ENCODE peak calls at places on chromosomes 4 and X, in ten cellular contexts. One of them, this sample, is unnamed.

GRCh38 chrX:70554081-70554480 is 109.4 kb downstream of the DLG3 start:
- DNase-seq in M059J: peak
- DNase-seq in lung: no peak
- DNase-seq in NCI-H748 treated with DMSO at 0.1 percent for 48 hours: peak
- DNase-seq in sciatic nerve: no peak
- DNase-seq in activated CD4-positive, alpha-beta memory T cell treated with anti-CD3 and anti-CD28 coated beads, Interleukin-2, amount 10 ng/mL, durations not matched to agents 7 days and 5 days: no peak
- DNase-seq in GM13977: no peak
- DNase-seq in HEK293T: no peak
- DNase-seq in islet precursor cell: no peak
- DNase-seq in mammary epithelial cell: peak
- DNase-seq in this sample: no peak

GRCh38 chr4:53592686-53593641 is 1.7 kb upstream of the LNX1 start:
- DNase-seq in M059J: no peak
- DNase-seq in lung: peak
- DNase-seq in NCI-H748 treated with DMSO at 0.1 percent for 48 hours: peak
- DNase-seq in sciatic nerve: no peak
- DNase-seq in activated CD4-positive, alpha-beta memory T cell treated with anti-CD3 and anti-CD28 coated beads, Interleukin-2, amount 10 ng/mL, durations not matched to agents 7 days and 5 days: no peak
- DNase-seq in GM13977: no peak
- DNase-seq in HEK293T: no peak
- DNase-seq in islet precursor cell: peak
- DNase-seq in mammary epithelial cell: peak
- DNase-seq in this sample: peak

GRCh38 chr4:2786152-2786671 is 6.7 kb upstream of the SH3BP2 start:
- DNase-seq in M059J: no peak
- DNase-seq in lung: no peak
- DNase-seq in NCI-H748 treated with DMSO at 0.1 percent for 48 hours: no peak
- DNase-seq in sciatic nerve: peak
- DNase-seq in activated CD4-positive, alpha-beta memory T cell treated with anti-CD3 and anti-CD28 coated beads, Interleukin-2, amount 10 ng/mL, durations not matched to agents 7 days and 5 days: no peak
- DNase-seq in GM13977: peak
- DNase-seq in HEK293T: no peak
- DNase-seq in islet precursor cell: no peak
- DNase-seq in mammary epithelial cell: no peak
- DNase-seq in this sample: no peak

GRCh38 chrX:34563809-34564208 is 93.3 kb downstream of the TMEM47 start:
- DNase-seq in M059J: peak
- DNase-seq in lung: no peak
- DNase-seq in NCI-H748 treated with DMSO at 0.1 percent for 48 hours: no peak
- DNase-seq in sciatic nerve: no peak
- DNase-seq in activated CD4-positive, alpha-beta memory T cell treated with anti-CD3 and anti-CD28 coated beads, Interleukin-2, amount 10 ng/mL, durations not matched to agents 7 days and 5 days: no peak
- DNase-seq in GM13977: no peak
- DNase-seq in HEK293T: no peak
- DNase-seq in islet precursor cell: no peak
- DNase-seq in mammary epithelial cell: peak
- DNase-seq in this sample: no peak

GRCh38 chr4:17884063-17884462 is 73.3 kb downstream of the NCAPG start:
- DNase-seq in M059J: peak
- DNase-seq in lung: no peak
- DNase-seq in NCI-H748 treated with DMSO at 0.1 percent for 48 hours: no peak
- DNase-seq in sciatic nerve: no peak
- DNase-seq in activated CD4-positive, alpha-beta memory T cell treated with anti-CD3 and anti-CD28 coated beads, Interleukin-2, amount 10 ng/mL, durations not matched to agents 7 days and 5 days: no peak
- DNase-seq in GM13977: no peak
- DNase-seq in HEK293T: no peak
- DNase-seq in islet precursor cell: no peak
- DNase-seq in mammary epithelial cell: no peak
- DNase-seq in this sample: no peak

GRCh38 chr4:71026086-71026485 is 32.6 kb downstream of the DCK start:
- DNase-seq in M059J: peak
- DNase-seq in lung: no peak
- DNase-seq in NCI-H748 treated with DMSO at 0.1 percent for 48 hours: no peak
- DNase-seq in sciatic nerve: no peak
- DNase-seq in activated CD4-positive, alpha-beta memory T cell treated with anti-CD3 and anti-CD28 coated beads, Interleukin-2, amount 10 ng/mL, durations not matched to agents 7 days and 5 days: no peak
- DNase-seq in GM13977: no peak
- DNase-seq in HEK293T: no peak
- DNase-seq in islet precursor cell: no peak
- DNase-seq in mammary epithelial cell: peak
- DNase-seq in this sample: no peak

GRCh38 chr4:24999392-25000104 is 31.2 kb downstream of the LGI2 start:
- DNase-seq in M059J: no peak
- DNase-seq in lung: no peak
- DNase-seq in NCI-H748 treated with DMSO at 0.1 percent for 48 hours: no peak
- DNase-seq in sciatic nerve: no peak
- DNase-seq in activated CD4-positive, alpha-beta memory T cell treated with anti-CD3 and anti-CD28 coated beads, Interleukin-2, amount 10 ng/mL, durations not matched to agents 7 days and 5 days: no peak
- DNase-seq in GM13977: no peak
- DNase-seq in HEK293T: no peak
- DNase-seq in islet precursor cell: peak
- DNase-seq in mammary epithelial cell: no peak
- DNase-seq in this sample: no peak

GRCh38 chrX:119763175-119763574 is 4.8 kb downstream of the SOWAHD start:
- DNase-seq in M059J: peak
- DNase-seq in lung: no peak
- DNase-seq in NCI-H748 treated with DMSO at 0.1 percent for 48 hours: no peak
- DNase-seq in sciatic nerve: no peak
- DNase-seq in activated CD4-positive, alpha-beta memory T cell treated with anti-CD3 and anti-CD28 coated beads, Interleukin-2, amount 10 ng/mL, durations not matched to agents 7 days and 5 days: no peak
- DNase-seq in GM13977: no peak
- DNase-seq in HEK293T: no peak
- DNase-seq in islet precursor cell: peak
- DNase-seq in mammary epithelial cell: peak
- DNase-seq in this sample: no peak

GRCh38 chr4:72993876-72994275 is 75.6 kb downstream of the COX18 start:
- DNase-seq in M059J: no peak
- DNase-seq in lung: no peak
- DNase-seq in NCI-H748 treated with DMSO at 0.1 percent for 48 hours: no peak
- DNase-seq in sciatic nerve: no peak
- DNase-seq in activated CD4-positive, alpha-beta memory T cell treated with anti-CD3 and anti-CD28 coated beads, Interleukin-2, amount 10 ng/mL, durations not matched to agents 7 days and 5 days: no peak
- DNase-seq in GM13977: no peak
- DNase-seq in HEK293T: no peak
- DNase-seq in islet precursor cell: no peak
- DNase-seq in mammary epithelial cell: no peak
- DNase-seq in this sample: no peak

GRCh38 chr4:123939621-123940020 is 543.0 kb downstream of the SPRY1 start:
- DNase-seq in M059J: peak
- DNase-seq in lung: no peak
- DNase-seq in NCI-H748 treated with DMSO at 0.1 percent for 48 hours: no peak
- DNase-seq in sciatic nerve: no peak
- DNase-seq in activated CD4-positive, alpha-beta memory T cell treated with anti-CD3 and anti-CD28 coated beads, Interleukin-2, amount 10 ng/mL, durations not matched to agents 7 days and 5 days: no peak
- DNase-seq in GM13977: no peak
- DNase-seq in HEK293T: peak
- DNase-seq in islet precursor cell: no peak
- DNase-seq in mammary epithelial cell: peak
- DNase-seq in this sample: no peak

GRCh38 chrX:43556207-43556606 is 99.9 kb upstream of the MAOA start:
- DNase-seq in M059J: no peak
- DNase-seq in lung: peak
- DNase-seq in NCI-H748 treated with DMSO at 0.1 percent for 48 hours: no peak
- DNase-seq in sciatic nerve: no peak
- DNase-seq in activated CD4-positive, alpha-beta memory T cell treated with anti-CD3 and anti-CD28 coated beads, Interleukin-2, amount 10 ng/mL, durations not matched to agents 7 days and 5 days: no peak
- DNase-seq in GM13977: no peak
- DNase-seq in HEK293T: no peak
- DNase-seq in islet precursor cell: no peak
- DNase-seq in mammary epithelial cell: no peak
- DNase-seq in this sample: no peak

GRCh38 chrX:45505214-45505613 is 304.5 kb upstream of the DIPK2B start:
- DNase-seq in M059J: peak
- DNase-seq in lung: no peak
- DNase-seq in NCI-H748 treated with DMSO at 0.1 percent for 48 hours: no peak
- DNase-seq in sciatic nerve: no peak
- DNase-seq in activated CD4-positive, alpha-beta memory T cell treated with anti-CD3 and anti-CD28 coated beads, Interleukin-2, amount 10 ng/mL, durations not matched to agents 7 days and 5 days: no peak
- DNase-seq in GM13977: no peak
- DNase-seq in HEK293T: no peak
- DNase-seq in islet precursor cell: no peak
- DNase-seq in mammary epithelial cell: peak
- DNase-seq in this sample: no peak

GRCh38 chr4:79334783-79335182 is 8.9 kb upstream of the NAA11 start:
- DNase-seq in M059J: no peak
- DNase-seq in lung: no peak
- DNase-seq in NCI-H748 treated with DMSO at 0.1 percent for 48 hours: no peak
- DNase-seq in sciatic nerve: no peak
- DNase-seq in activated CD4-positive, alpha-beta memory T cell treated with anti-CD3 and anti-CD28 coated beads, Interleukin-2, amount 10 ng/mL, durations not matched to agents 7 days and 5 days: no peak
- DNase-seq in GM13977: no peak
- DNase-seq in HEK293T: no peak
- DNase-seq in islet precursor cell: no peak
- DNase-seq in mammary epithelial cell: no peak
- DNase-seq in this sample: no peak

GRCh38 chr4:175273995-175274753 is 356.0 kb downstream of the ADAM29 start:
- DNase-seq in M059J: peak
- DNase-seq in lung: no peak
- DNase-seq in NCI-H748 treated with DMSO at 0.1 percent for 48 hours: no peak
- DNase-seq in sciatic nerve: no peak
- DNase-seq in activated CD4-positive, alpha-beta memory T cell treated with anti-CD3 and anti-CD28 coated beads, Interleukin-2, amount 10 ng/mL, durations not matched to agents 7 days and 5 days: no peak
- DNase-seq in GM13977: no peak
- DNase-seq in HEK293T: no peak
- DNase-seq in islet precursor cell: no peak
- DNase-seq in mammary epithelial cell: no peak
- DNase-seq in this sample: no peak

GRCh38 chrX:20514358-20514757 is 247.6 kb upstream of the RPS6KA3 start:
- DNase-seq in M059J: peak
- DNase-seq in lung: no peak
- DNase-seq in NCI-H748 treated with DMSO at 0.1 percent for 48 hours: no peak
- DNase-seq in sciatic nerve: no peak
- DNase-seq in activated CD4-positive, alpha-beta memory T cell treated with anti-CD3 and anti-CD28 coated beads, Interleukin-2, amount 10 ng/mL, durations not matched to agents 7 days and 5 days: no peak
- DNase-seq in GM13977: no peak
- DNase-seq in HEK293T: no peak
- DNase-seq in islet precursor cell: peak
- DNase-seq in mammary epithelial cell: peak
- DNase-seq in this sample: no peak

GRCh38 chr4:142974331-142974730 is 128.2 kb upstream of the INPP4B start:
- DNase-seq in M059J: no peak
- DNase-seq in lung: no peak
- DNase-seq in NCI-H748 treated with DMSO at 0.1 percent for 48 hours: no peak
- DNase-seq in sciatic nerve: no peak
- DNase-seq in activated CD4-positive, alpha-beta memory T cell treated with anti-CD3 and anti-CD28 coated beads, Interleukin-2, amount 10 ng/mL, durations not matched to agents 7 days and 5 days: no peak
- DNase-seq in GM13977: no peak
- DNase-seq in HEK293T: no peak
- DNase-seq in islet precursor cell: no peak
- DNase-seq in mammary epithelial cell: no peak
- DNase-seq in this sample: no peak

GRCh38 chr4:78645853-78646757 is 94.5 kb downstream of the ANXA3 start:
- DNase-seq in M059J: peak
- DNase-seq in lung: peak
- DNase-seq in NCI-H748 treated with DMSO at 0.1 percent for 48 hours: no peak
- DNase-seq in sciatic nerve: peak
- DNase-seq in activated CD4-positive, alpha-beta memory T cell treated with anti-CD3 and anti-CD28 coated beads, Interleukin-2, amount 10 ng/mL, durations not matched to agents 7 days and 5 days: no peak
- DNase-seq in GM13977: no peak
- DNase-seq in HEK293T: no peak
- DNase-seq in islet precursor cell: peak
- DNase-seq in mammary epithelial cell: peak
- DNase-seq in this sample: peak

GRCh38 chrX:1390621-1391369 is 1.1 kb downstream of the SLC25A6 start:
- DNase-seq in M059J: no peak
- DNase-seq in lung: no peak
- DNase-seq in NCI-H748 treated with DMSO at 0.1 percent for 48 hours: no peak
- DNase-seq in sciatic nerve: peak
- DNase-seq in activated CD4-positive, alpha-beta memory T cell treated with anti-CD3 and anti-CD28 coated beads, Interleukin-2, amount 10 ng/mL, durations not matched to agents 7 days and 5 days: peak
- DNase-seq in GM13977: no peak
- DNase-seq in HEK293T: no peak
- DNase-seq in islet precursor cell: peak
- DNase-seq in mammary epithelial cell: no peak
- DNase-seq in this sample: peak

GRCh38 chr4:97910005-97910404 is 233.3 kb downstream of the STPG2 start:
- DNase-seq in M059J: no peak
- DNase-seq in lung: no peak
- DNase-seq in NCI-H748 treated with DMSO at 0.1 percent for 48 hours: no peak
- DNase-seq in sciatic nerve: no peak
- DNase-seq in activated CD4-positive, alpha-beta memory T cell treated with anti-CD3 and anti-CD28 coated beads, Interleukin-2, amount 10 ng/mL, durations not matched to agents 7 days and 5 days: no peak
- DNase-seq in GM13977: no peak
- DNase-seq in HEK293T: no peak
- DNase-seq in islet precursor cell: no peak
- DNase-seq in mammary epithelial cell: no peak
- DNase-seq in this sample: no peak

GRCh38 chr4:26839534-26839951 is 21.1 kb upstream of the STIM2 start:
- DNase-seq in M059J: peak
- DNase-seq in lung: no peak
- DNase-seq in NCI-H748 treated with DMSO at 0.1 percent for 48 hours: no peak
- DNase-seq in sciatic nerve: no peak
- DNase-seq in activated CD4-positive, alpha-beta memory T cell treated with anti-CD3 and anti-CD28 coated beads, Interleukin-2, amount 10 ng/mL, durations not matched to agents 7 days and 5 days: no peak
- DNase-seq in GM13977: no peak
- DNase-seq in HEK293T: no peak
- DNase-seq in islet precursor cell: no peak
- DNase-seq in mammary epithelial cell: peak
- DNase-seq in this sample: no peak

GRCh38 chr4:8342651-8343050 is 73.1 kb downstream of the HTRA3 start:
- DNase-seq in M059J: no peak
- DNase-seq in lung: no peak
- DNase-seq in NCI-H748 treated with DMSO at 0.1 percent for 48 hours: no peak
- DNase-seq in sciatic nerve: peak
- DNase-seq in activated CD4-positive, alpha-beta memory T cell treated with anti-CD3 and anti-CD28 coated beads, Interleukin-2, amount 10 ng/mL, durations not matched to agents 7 days and 5 days: no peak
- DNase-seq in GM13977: no peak
- DNase-seq in HEK293T: peak
- DNase-seq in islet precursor cell: peak
- DNase-seq in mammary epithelial cell: no peak
- DNase-seq in this sample: no peak

GRCh38 chr4:176840166-176840565 is 47.4 kb upstream of the VEGFC start:
- DNase-seq in M059J: peak
- DNase-seq in lung: no peak
- DNase-seq in NCI-H748 treated with DMSO at 0.1 percent for 48 hours: no peak
- DNase-seq in sciatic nerve: no peak
- DNase-seq in activated CD4-positive, alpha-beta memory T cell treated with anti-CD3 and anti-CD28 coated beads, Interleukin-2, amount 10 ng/mL, durations not matched to agents 7 days and 5 days: no peak
- DNase-seq in GM13977: no peak
- DNase-seq in HEK293T: no peak
- DNase-seq in islet precursor cell: no peak
- DNase-seq in mammary epithelial cell: peak
- DNase-seq in this sample: no peak

GRCh38 chrX:131053076-131053475 is 5.1 kb upstream of the ARHGAP36 start:
- DNase-seq in M059J: no peak
- DNase-seq in lung: no peak
- DNase-seq in NCI-H748 treated with DMSO at 0.1 percent for 48 hours: no peak
- DNase-seq in sciatic nerve: no peak
- DNase-seq in activated CD4-positive, alpha-beta memory T cell treated with anti-CD3 and anti-CD28 coated beads, Interleukin-2, amount 10 ng/mL, durations not matched to agents 7 days and 5 days: no peak
- DNase-seq in GM13977: no peak
- DNase-seq in HEK293T: no peak
- DNase-seq in islet precursor cell: no peak
- DNase-seq in mammary epithelial cell: no peak
- DNase-seq in this sample: no peak

GRCh38 chr4:101145081-101145480 is 202.2 kb downstream of the PPP3CA start:
- DNase-seq in M059J: no peak
- DNase-seq in lung: no peak
- DNase-seq in NCI-H748 treated with DMSO at 0.1 percent for 48 hours: no peak
- DNase-seq in sciatic nerve: no peak
- DNase-seq in activated CD4-positive, alpha-beta memory T cell treated with anti-CD3 and anti-CD28 coated beads, Interleukin-2, amount 10 ng/mL, durations not matched to agents 7 days and 5 days: no peak
- DNase-seq in GM13977: no peak
- DNase-seq in HEK293T: no peak
- DNase-seq in islet precursor cell: no peak
- DNase-seq in mammary epithelial cell: no peak
- DNase-seq in this sample: no peak

GRCh38 chrX:132146456-132146855 is 18.6 kb upstream of the FRMD7 start:
- DNase-seq in M059J: no peak
- DNase-seq in lung: no peak
- DNase-seq in NCI-H748 treated with DMSO at 0.1 percent for 48 hours: no peak
- DNase-seq in sciatic nerve: no peak
- DNase-seq in activated CD4-positive, alpha-beta memory T cell treated with anti-CD3 and anti-CD28 coated beads, Interleukin-2, amount 10 ng/mL, durations not matched to agents 7 days and 5 days: no peak
- DNase-seq in GM13977: no peak
- DNase-seq in HEK293T: no peak
- DNase-seq in islet precursor cell: no peak
- DNase-seq in mammary epithelial cell: no peak
- DNase-seq in this sample: no peak

GRCh38 chr4:154958621-154959358 is 177.7 kb downstream of the RBM46 start:
- DNase-seq in M059J: no peak
- DNase-seq in lung: no peak
- DNase-seq in NCI-H748 treated with DMSO at 0.1 percent for 48 hours: no peak
- DNase-seq in sciatic nerve: peak
- DNase-seq in activated CD4-positive, alpha-beta memory T cell treated with anti-CD3 and anti-CD28 coated beads, Interleukin-2, amount 10 ng/mL, durations not matched to agents 7 days and 5 days: no peak
- DNase-seq in GM13977: no peak
- DNase-seq in HEK293T: no peak
- DNase-seq in islet precursor cell: no peak
- DNase-seq in mammary epithelial cell: peak
- DNase-seq in this sample: peak

GRCh38 chr4:7857238-7857701 is 82.4 kb downstream of the AFAP1 start:
- DNase-seq in M059J: peak
- DNase-seq in lung: no peak
- DNase-seq in NCI-H748 treated with DMSO at 0.1 percent for 48 hours: no peak
- DNase-seq in sciatic nerve: no peak
- DNase-seq in activated CD4-positive, alpha-beta memory T cell treated with anti-CD3 and anti-CD28 coated beads, Interleukin-2, amount 10 ng/mL, durations not matched to agents 7 days and 5 days: no peak
- DNase-seq in GM13977: peak
- DNase-seq in HEK293T: no peak
- DNase-seq in islet precursor cell: no peak
- DNase-seq in mammary epithelial cell: peak
- DNase-seq in this sample: no peak

GRCh38 chr4:123364906-123365305 is 31.7 kb upstream of the SPRY1 start:
- DNase-seq in M059J: no peak
- DNase-seq in lung: no peak
- DNase-seq in NCI-H748 treated with DMSO at 0.1 percent for 48 hours: no peak
- DNase-seq in sciatic nerve: no peak
- DNase-seq in activated CD4-positive, alpha-beta memory T cell treated with anti-CD3 and anti-CD28 coated beads, Interleukin-2, amount 10 ng/mL, durations not matched to agents 7 days and 5 days: no peak
- DNase-seq in GM13977: no peak
- DNase-seq in HEK293T: no peak
- DNase-seq in islet precursor cell: no peak
- DNase-seq in mammary epithelial cell: no peak
- DNase-seq in this sample: no peak

This sample was measured in ureter.